ENCODE peak calls at places on chromosomes 13 and 19, in five cellular contexts. E is mesendoderm, H is IMR-90, O is H1, U is mesenchymal stem cell. X is an unnamed sample.

GRCh38 chr13:51244637-51245405 is 22.6 kb downstream of the FAM124A start:
- DNase-seq in H (no peak), U (no peak), E (peak; percentile 38), O (peak; percentile 56), X (no peak)

GRCh38 chr13:20579193-20579592 is 12.2 kb downstream of the IFT88 start:
- DNase-seq in E (no peak), O (no peak), H (no peak), U (no peak), X (no peak)

GRCh38 chr13:24929196-24929595 is 165.2 kb downstream of the RNF17 start:
- DNase-seq in E (no peak), H (no peak), U (no peak), O (no peak), X (no peak)

GRCh38 chr13:108342369-108343289 is 73.1 kb downstream of the TNFSF13B start:
- DNase-seq in E (peak; percentile 48), U (peak; percentile 38), H (peak; percentile 35), O (no peak), X (peak; percentile 14)

GRCh38 chr13:36764957-36765356 is 54.1 kb upstream of the RFXAP start:
- DNase-seq in O (no peak), E (peak; percentile 86), H (no peak), U (no peak), X (no peak)

GRCh38 chr19:30014770-30015169 is 72.7 kb downstream of the URI1 start:
- DNase-seq in U (no peak), H (no peak), E (no peak), O (no peak), X (no peak)

GRCh38 chr19:32857584-32857983 is 12.0 kb downstream of the SLC7A9 start:
- DNase-seq in E (no peak), H (no peak), O (no peak), U (no peak), X (no peak)

GRCh38 chr19:3251229-3251628 is 26.8 kb downstream of the CELF5 start:
- DNase-seq in U (no peak), H (no peak), E (no peak), O (no peak), X (no peak)

GRCh38 chr13:29497137-29497654 is 98.3 kb downstream of the SLC7A1 start:
- DNase-seq in E (peak; percentile 58), H (peak; percentile 65), O (no peak), U (peak; percentile 70), X (no peak)

GRCh38 chr13:76769238-76769859 is 116.9 kb downstream of the KCTD12 start:
- DNase-seq in U (no peak), E (no peak), H (no peak), O (no peak), X (no peak)

GRCh38 chr13:45879666-45880065 is 28.1 kb upstream of the SIAH3 start:
- DNase-seq in E (peak; percentile 75), H (no peak), U (peak; percentile 21), O (peak; percentile 57), X (no peak)

GRCh38 chr13:110248449-110249143 is 58.4 kb downstream of the COL4A1 start:
- DNase-seq in U (no peak), O (no peak), H (no peak), E (no peak), X (no peak)
- H2BK15ac ChIP-seq in U (peak overlapping the region; percentile 75), O (no peak overlapping the region), H (peak overlapping the region; percentile 85), E (no peak overlapping the region), X (no peak overlapping the region)

DNA sequence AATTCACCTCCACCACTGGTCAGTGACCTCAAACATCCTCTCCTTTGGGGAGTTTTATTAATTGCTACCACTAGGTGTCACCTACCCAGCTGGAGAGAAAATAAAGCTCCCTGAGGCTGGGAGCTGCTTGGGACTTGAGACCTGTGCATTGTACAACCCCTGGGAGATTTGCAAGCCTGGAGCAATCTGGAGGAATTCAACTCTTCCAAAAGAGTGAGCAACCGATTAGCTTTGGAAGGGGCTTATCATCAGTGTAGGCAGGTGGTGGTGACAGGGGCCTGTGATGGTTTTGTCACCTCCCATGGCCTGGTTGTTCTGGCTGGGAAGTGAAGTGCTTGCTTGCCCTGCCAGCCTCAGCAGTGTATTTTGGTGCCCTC is 30.2 kb upstream of the FRY start:
- DNase-seq in U (peak; percentile 65), H (peak; percentile 41), O (no peak), E (peak; percentile 74), X (peak; percentile 24)
- H3K36me3 ChIP-seq in U (no peaks in the 10 kb centered on the region), H (no peaks in the 10 kb centered on the region), O (no peaks in the 10 kb centered on the region), E (no peaks in the 10 kb centered on the region), X (no peaks in the 10 kb centered on the region)

GRCh38 chr19:18946918-18947317 is 5.9 kb upstream of the HOMER3 start:
- DNase-seq in U (no peak), O (no peak), E (no peak), H (no peak), X (no peak)

GRCh38 chr19:18948976-18949356 is 7.9 kb upstream of the HOMER3 start:
- DNase-seq in E (no peak), O (no peak), H (no peak), U (no peak), X (no peak)

GRCh38 chr19:18948075-18948975 is 7.3 kb upstream of the HOMER3 start:
- DNase-seq in H (no peak), O (no peak), E (no peak), U (no peak), X (no peak)

GRCh38 chr19:18945297-18945696 is 4.3 kb upstream of the HOMER3 start:
- DNase-seq in H (no peak), U (no peak), O (no peak), E (no peak), X (no peak)

GRCh38 chr19:18946335-18946734 is 5.3 kb upstream of the HOMER3 start:
- DNase-seq in O (no peak), H (no peak), E (no peak), U (no peak), X (no peak)
- H3K4me2 ChIP-seq in O (no peak overlapping the region), H (no peak overlapping the region), E (no peak overlapping the region), U (no peak overlapping the region), X (no peak overlapping the region)

DNA sequence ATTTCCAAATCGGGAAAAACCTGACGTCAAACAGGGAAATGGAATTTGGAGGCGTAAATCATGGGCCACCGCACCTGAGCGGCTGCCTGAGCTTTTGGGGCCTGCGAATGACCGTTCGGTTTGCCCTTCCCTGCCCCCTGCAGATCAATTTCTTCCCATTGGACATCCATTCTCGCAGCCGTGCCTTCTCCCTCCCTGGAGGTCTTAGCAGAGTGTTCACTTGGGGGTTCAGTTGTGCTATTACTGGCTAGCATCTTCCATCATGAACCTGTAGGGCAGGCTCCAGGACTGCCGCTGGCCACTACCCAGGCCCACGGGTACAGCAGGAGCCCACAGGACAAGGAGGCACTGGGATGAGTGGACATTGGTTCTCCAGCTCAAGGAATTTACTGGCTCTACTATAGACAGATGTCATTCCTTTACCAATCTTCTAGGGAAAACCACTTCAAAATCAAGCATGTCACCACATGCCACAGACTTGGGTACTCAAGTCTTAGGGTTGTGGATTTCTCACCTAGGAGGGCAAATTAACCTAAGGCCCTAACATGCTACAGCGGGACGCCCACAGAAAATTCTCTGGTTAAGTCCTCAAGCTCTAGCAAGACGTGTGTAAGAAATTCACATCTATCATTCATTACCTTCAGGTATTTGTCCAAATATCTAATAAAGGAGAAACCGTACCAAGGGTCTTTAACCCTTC is 75.5 kb downstream of the COL4A1 start:
- DNase-seq in O (no peak), E (no peak), H (no peak), U (no peak), X (no peak)
- H2BK15ac ChIP-seq in O (no peak overlapping the region), E (no peak overlapping the region), H (no peak overlapping the region), U (peak overlapping the region; percentile 29), X (no peak overlapping the region)

GRCh38 chr19:11821474-11821873 is 7.4 kb downstream of the ZNF440 start:
- DNase-seq in O (no peak), U (no peak), E (no peak), H (peak; percentile 53), X (no peak)
- H3K36me3 ChIP-seq in O (no peaks in the 10 kb centered on the region), U (peaks cover 14% of the 10 kb centered on the region), E (no peaks in the 10 kb centered on the region), H (peaks cover 9% of the 10 kb centered on the region), X (peaks cover 11% of the 10 kb centered on the region)